ENCODE peak calls at places on chromosomes 16 and 17, in six cellular contexts. W is A549, P is K562, M is endothelial cell of umbilical vein, T is GM12878, D is HepG2. X is an unnamed sample.

GRCh38 chr16:56370836-56371235 is 54.5 kb downstream of the AMFR start:
- DNase-seq in M (peak; percentile 51), D (no peak), W (no peak), P (no peak), T (no peak), X (no peak)

GRCh38 chr16:1428511-1428910 is 2.4 kb upstream of the PERCC1 start:
- DNase-seq in T (no peak), W (peak; percentile 82), P (peak; percentile 77), M (peak; percentile 36), D (no peak), X (peak; percentile 57)

GRCh38 chr17:38320482-38320881 is 23.3 kb downstream of the GPR179 start:
- DNase-seq in W (no peak), M (no peak), T (no peak), P (no peak), D (no peak), X (peak; percentile 8)

GRCh38 chr17:32755045-32755805 is 121.7 kb downstream of the MYO1D start:
- DNase-seq in P (peak; percentile 51), M (peak; percentile 84), W (peak; percentile 55), T (no peak), D (peak; percentile 69), X (peak; percentile 64)

GRCh38 chr17:2708585-2709172 is 2.9 kb downstream of the CLUH start:
- DNase-seq in M (no peak), W (no peak), P (no peak), D (no peak), T (no peak), X (no peak)

GRCh38 chr17:12985431-12986285 is 32.2 kb downstream of the ELAC2 start:
- DNase-seq in M (no peak), T (no peak), W (no peak), D (no peak), P (no peak), X (no peak)

GRCh38 chr17:46986401-46986800 is 7.3 kb upstream of the RPRML start:
- DNase-seq in M (no peak), W (no peak), T (no peak), P (no peak), D (no peak), X (no peak)

GRCh38 chr17:8253801-8254200 is 4.7 kb downstream of the PFAS start:
- DNase-seq in T (no peak), D (no peak), P (no peak), M (peak; percentile 26), W (no peak), X (no peak)

GRCh38 chr16:3461120-3461519 is 17.6 kb downstream of the NAA60 start:
- DNase-seq in D (no peak), T (no peak), W (no peak), P (no peak), M (no peak), X (peak; percentile 69)

GRCh38 chr17:47956818-47957590 is 679 bp downstream of the PRR15L start:
- DNase-seq in M (no peak), W (no peak), P (no peak), D (peak; percentile 60), T (no peak), X (peak; percentile 60)

GRCh38 chr17:4206945-4207344 is 56.8 kb downstream of the ANKFY1 start:
- DNase-seq in M (no peak), W (no peak), T (no peak), P (no peak), D (no peak), X (peak; percentile 71)

GRCh38 chr17:64506576-64507417 is at the start of gene CEP95:
- DNase-seq in D (peak; percentile 97), W (no peak), P (no peak), M (peak; percentile 96), T (peak; percentile 90), X (peak; percentile 97)

GRCh38 chr17:80519091-80519781 is 25.4 kb upstream of the RPTOR start:
- DNase-seq in W (no peak), P (no peak), T (no peak), M (peak; percentile 65), D (no peak), X (no peak)

GRCh38 chr17:19000531-19001011 is 4.0 kb downstream of the FAM83G start:
- DNase-seq in T (no peak), M (no peak), P (peak; percentile 32), D (no peak), W (no peak), X (no peak)

GRCh38 chr17:6706499-6706898 is 6.7 kb downstream of the SLC13A5 start:
- DNase-seq in T (no peak), D (no peak), P (no peak), M (no peak), W (no peak), X (no peak)

GRCh38 chr16:69093974-69094373 is 11.5 kb upstream of the HAS3 start:
- DNase-seq in P (no peak), T (no peak), M (no peak), D (no peak), W (no peak), X (no peak)

GRCh38 chr16:47644166-47644565 is 183.0 kb downstream of the PHKB start:
- DNase-seq in M (peak; percentile 80), W (no peak), P (no peak), D (no peak), T (no peak), X (no peak)

GRCh38 chr16:4693956-4694663 is 748 bp downstream of the NUDT16L1 start:
- DNase-seq in P (peak; percentile 74), D (no peak), T (no peak), M (peak; percentile 28), W (peak; percentile 48), X (peak; percentile 55)

GRCh38 chr16:62283-62682 is 8.7 kb downstream of the SNRNP25 start:
- DNase-seq in D (no peak), P (no peak), W (no peak), M (no peak), T (no peak), X (no peak)

GRCh38 chr17:55272711-55273578 is 8.2 kb downstream of the HLF start:
- DNase-seq in M (no peak), D (no peak), W (no peak), P (no peak), T (no peak), X (no peak)

DNA sequence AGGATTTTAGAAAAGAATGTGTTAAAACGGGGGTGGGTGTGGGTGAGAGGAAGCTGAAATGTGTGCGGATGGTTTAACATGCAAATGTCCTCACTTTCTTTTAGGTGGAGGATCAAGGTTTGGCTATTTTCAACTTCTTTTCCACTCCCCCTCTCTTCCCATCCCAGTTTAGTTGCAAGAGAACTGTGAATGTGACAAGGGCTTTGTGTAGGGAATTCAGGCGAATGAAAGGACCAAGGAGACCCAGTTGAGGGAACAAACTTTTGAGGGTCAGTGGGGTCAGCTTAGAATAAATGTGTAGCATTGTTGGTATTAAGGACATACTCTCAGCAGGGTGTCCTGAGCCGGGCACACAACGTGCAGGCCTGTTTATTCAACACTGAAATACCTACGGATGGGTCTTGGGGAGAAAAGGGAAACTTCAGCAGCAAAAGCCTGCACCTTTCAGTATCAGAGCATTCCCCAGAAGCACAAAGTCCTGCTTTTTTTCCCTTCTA is 346.0 kb downstream of the PMP22 start:
- DNase-seq in P (no peak), W (no peak), T (no peak), M (no peak), D (no peak), X (no peak)
- TF ChIP-seq MYC in P (no peak), W (no peak), T (no peak), M (no peak), D (no peak), X (no peak)

DNA sequence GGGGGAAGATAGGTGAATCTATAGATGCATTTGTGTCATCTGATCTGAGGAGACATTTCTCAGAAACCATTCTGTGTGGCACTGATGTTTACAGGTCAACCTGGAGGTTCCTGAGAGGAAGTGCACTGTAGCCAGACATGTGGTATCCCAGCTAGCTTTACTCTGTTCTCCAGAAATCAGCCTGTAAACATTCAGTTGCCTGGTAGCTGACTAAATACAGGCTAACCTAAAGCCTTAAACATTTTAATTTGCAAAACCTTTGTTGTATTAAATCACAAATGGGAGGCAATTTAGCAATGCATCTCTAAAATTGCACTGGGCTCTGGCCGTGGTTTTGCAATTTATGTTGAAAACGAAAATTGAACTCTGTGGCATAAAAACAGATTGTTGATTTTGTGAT is 207.6 kb downstream of the FTO start:
- DNase-seq in D (no peak), W (no peak), P (no peak), T (no peak), M (peak; percentile 9), X (peak; percentile 22)
- TF ChIP-seq MYC in D (no peak), W (no peak), P (no peak), T (no peak), M (no peak), X (no peak)

DNA sequence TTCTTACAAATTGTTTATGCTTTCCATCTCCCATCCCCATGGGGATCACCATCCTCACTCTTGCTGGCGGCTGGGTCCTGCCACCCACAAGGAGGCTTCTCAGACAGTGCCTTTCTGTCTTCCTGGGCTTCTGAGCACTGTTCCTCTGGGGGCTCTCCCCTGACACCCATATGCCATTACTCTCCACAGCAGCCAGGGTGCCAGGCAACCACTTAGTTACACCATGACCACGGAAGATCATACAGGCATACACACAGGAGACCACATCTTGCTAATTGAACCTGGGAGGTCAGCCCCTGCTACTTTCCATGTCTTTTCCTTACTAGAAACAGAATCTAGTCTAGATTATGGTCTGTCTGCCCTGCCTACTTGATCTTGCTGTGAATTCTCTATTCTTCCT is 27.7 kb upstream of the HS3ST2 start:
- DNase-seq in M (no peak), T (no peak), P (no peak), W (no peak), D (no peak), X (peak; percentile 19)
- TF ChIP-seq MYC in M (no peak), T (no peak), P (no peak), W (no peak), D (no peak), X (no peak)

GRCh38 chr16:30185141-30185682 is 1.8 kb downstream of the CORO1A start:
- DNase-seq in P (peak; percentile 9), D (no peak), W (no peak), T (no peak), M (no peak), X (no peak)
- TF ChIP-seq MYC in P (no peak), D (no peak), W (no peak), T (peak; percentile 59), M (no peak), X (peak; percentile 61)

X was measured in NB4.